ENCODE peak calls at places on chromosomes 4 and X, in four cellular contexts. B is MM.1S, L is hepatocyte, X is brain microvascular endothelial cell. P is an unnamed sample.
A peak's percentile ranks its signal among the peaks of the same experiment; 100 is the strongest.

GRCh38 chr4:173534439-173534838 is 4.4 kb upstream of the HAND2 start:
- DNase-seq in B (no peak), X (no peak), L (no peak), P (no peak)

GRCh38 chrX:40439625-40440532 is 140.9 kb upstream of the ATP6AP2 start:
- DNase-seq in L (no peak), X (no peak), B (no peak), P (peak; percentile 34)

GRCh38 chr4:182876427-182876826 is 40.8 kb downstream of the DCTD start:
- DNase-seq in B (no peak), L (no peak), X (no peak), P (no peak)

GRCh38 chr4:145736241-145736831 is 56.4 kb downstream of the C4orf51 start:
- DNase-seq in X (no peak), B (no peak), L (no peak), P (no peak)

GRCh38 chr4:4820264-4820663 is 39.2 kb upstream of the MSX1 start:
- DNase-seq in B (no peak), L (no peak), X (no peak), P (no peak)

GRCh38 chr4:163048447-163048846 is 118.2 kb downstream of the NAF1 start:
- DNase-seq in B (peak; percentile 61), L (peak; percentile 47), X (peak; percentile 42), P (peak; percentile 36)

GRCh38 chrX:10103023-10103422 is 53.8 kb upstream of the CLCN4 start:
- DNase-seq in B (no peak), L (no peak), X (peak; percentile 87), P (no peak)

GRCh38 chr4:78624048-78624447 is 72.5 kb downstream of the ANXA3 start:
- DNase-seq in X (no peak), B (no peak), L (no peak), P (peak; percentile 37)

GRCh38 chrX:29617276-29617675 is 598.1 kb upstream of the MAGEB2 start:
- DNase-seq in B (no peak), L (no peak), X (peak; percentile 45), P (no peak)

GRCh38 chrX:109914114-109914849 is 88.6 kb upstream of the TMEM164 start:
- DNase-seq in L (no peak), X (no peak), B (no peak), P (no peak)

GRCh38 chr4:175947117-175947722 is 118.4 kb upstream of the WDR17 start:
- DNase-seq in L (peak; percentile 41), B (peak; percentile 48), X (peak; percentile 16), P (peak; percentile 13)
- TF ChIP-seq CTCF in L (peak; percentile 79), B (peak; percentile 46), X (peak; percentile 43), P (peak; percentile 44)

DNA sequence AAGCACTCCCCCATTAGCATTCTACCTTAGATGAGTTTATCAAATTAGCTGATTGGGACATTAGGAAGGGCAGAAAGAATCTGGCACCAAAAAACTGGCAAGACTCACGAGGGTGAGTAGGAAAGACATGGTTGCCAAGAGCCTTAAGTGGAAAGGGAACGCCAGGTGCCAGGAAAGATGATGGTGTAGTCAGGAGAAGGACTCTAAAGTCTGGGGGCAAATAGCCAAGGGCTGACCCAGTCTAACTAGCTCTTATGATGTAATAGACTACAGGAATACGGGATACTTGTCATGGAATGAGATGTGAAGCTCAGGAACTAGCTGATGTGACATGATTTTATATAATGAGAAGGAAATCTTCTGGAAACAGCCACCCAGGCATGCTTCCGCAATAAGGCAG is 94.8 kb downstream of the MBNL3 start:
- DNase-seq in B (no peak), X (no peak), L (no peak), P (no peak)
- TF ChIP-seq CTCF in B (no peak), X (no peak), L (no peak), P (no peak)

DNA sequence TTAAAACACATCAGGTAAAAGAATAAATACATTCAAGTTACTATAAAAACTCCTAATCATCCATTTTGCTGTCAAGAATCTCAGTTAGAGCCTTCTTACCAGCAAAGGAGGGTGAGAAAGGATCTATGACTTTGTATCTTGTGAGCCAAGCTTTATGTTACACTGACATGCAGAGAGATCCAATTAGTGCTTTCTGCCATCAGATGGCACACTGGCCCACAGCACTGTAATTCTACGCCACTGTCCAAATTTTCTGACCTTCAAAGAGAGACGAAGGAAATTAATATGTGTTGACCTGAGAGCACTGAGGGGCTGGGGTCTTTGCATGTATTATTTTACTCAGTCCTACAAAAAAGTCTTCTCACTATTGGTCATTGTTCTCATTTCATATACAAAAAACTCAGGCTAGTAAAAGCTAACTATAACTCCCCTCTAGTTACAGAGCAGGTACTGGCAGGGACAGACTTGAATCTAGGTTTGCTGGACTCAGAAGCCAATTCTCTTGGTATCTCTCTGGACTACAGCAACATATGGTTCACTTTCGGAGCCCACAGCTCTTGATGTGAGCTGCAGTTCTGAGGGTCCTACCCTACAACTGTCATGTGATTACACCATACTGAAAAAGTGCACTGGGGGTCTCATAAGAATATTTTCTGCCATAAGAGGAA is 157.6 kb downstream of the NR3C2 start:
- DNase-seq in L (no peak), X (no peak), B (no peak), P (no peak)
- TF ChIP-seq CTCF in L (peak; percentile 27), X (peak; percentile 40), B (peak; percentile 4), P (no peak)

GRCh38 chrX:120857240-120857639 is 18.4 kb downstream of the CT47B1 start:
- DNase-seq in L (peak; percentile 31), B (no peak), X (no peak), P (no peak)
- TF ChIP-seq CTCF in L (no peak), B (no peak), X (peak; percentile 34), P (no peak)

GRCh38 chr4:60656171-60656570 is 544.0 kb upstream of the ADGRL3 start:
- DNase-seq in L (no peak), X (no peak), B (no peak), P (peak; percentile 58)
- TF ChIP-seq CTCF in L (no peak), X (peak; percentile 22), B (no peak), P (no peak)

GRCh38 chr4:17614416-17615299 is at the start of gene MED28:
- DNase-seq in B (peak; percentile 97), X (peak; percentile 96), L (peak; percentile 99), P (peak; percentile 97)
- TF ChIP-seq CTCF in B (peak; percentile 8), X (peak; percentile 26), L (no peak), P (no peak)

GRCh38 chr4:44448548-44449443 is at the start of gene KCTD8:
- DNase-seq in L (peak; percentile 94), B (peak; percentile 98), X (peak; percentile 46), P (peak; percentile 86)
- TF ChIP-seq CTCF in L (peak; percentile 80), B (peak; percentile 74), X (peak; percentile 80), P (peak; percentile 77)

GRCh38 chr4:121195649-121196048 is 31.5 kb upstream of the TNIP3 start:
- DNase-seq in B (no peak), L (no peak), X (no peak), P (no peak)
- TF ChIP-seq CTCF in B (no peak), L (no peak), X (no peak), P (no peak)

GRCh38 chrX:123830309-123830708 is 29.5 kb upstream of the XIAP start:
- DNase-seq in X (no peak), L (peak; percentile 81), B (no peak), P (peak; percentile 15)

GRCh38 chrX:123833387-123833786 is 26.5 kb upstream of the XIAP start:
- DNase-seq in L (peak; percentile 69), B (peak; percentile 63), X (peak; percentile 30), P (peak; percentile 71)

GRCh38 chrX:123834116-123834515 is 25.7 kb upstream of the XIAP start:
- DNase-seq in X (no peak), L (no peak), B (no peak), P (no peak)

DNA sequence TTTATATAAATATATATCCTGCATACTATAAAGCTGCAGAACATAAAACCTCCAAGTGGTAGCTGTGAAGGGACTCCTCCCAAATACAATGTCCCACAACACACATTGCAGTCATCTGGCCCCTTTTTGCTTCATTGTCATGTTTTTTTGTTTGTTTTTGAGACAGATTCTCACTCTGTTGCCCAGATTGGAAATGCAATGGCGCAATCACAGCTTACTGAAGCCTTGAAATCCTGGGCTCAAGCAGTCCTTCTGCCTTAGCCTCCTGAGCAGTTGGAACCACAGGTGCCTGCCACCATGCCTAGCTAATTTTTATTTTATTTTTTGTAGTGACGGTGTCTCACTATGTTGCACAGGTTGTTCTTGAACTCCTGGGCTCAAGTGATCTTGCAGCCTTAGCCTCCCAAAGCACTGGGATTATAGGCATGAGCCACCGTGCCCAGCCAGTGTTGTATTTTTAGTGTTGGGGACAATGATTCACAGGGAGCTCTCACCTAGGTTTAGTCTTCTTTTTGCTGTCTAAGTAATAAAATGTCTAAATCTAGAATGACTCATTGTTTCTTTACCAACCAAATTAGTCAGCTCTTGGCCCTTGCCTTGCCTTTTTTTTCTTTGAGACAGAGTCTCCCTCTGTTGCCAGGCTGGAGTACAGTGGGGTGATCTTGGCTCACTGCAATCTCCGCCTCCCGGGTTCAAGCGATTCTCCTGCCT is 24.0 kb upstream of the XIAP start:
- DNase-seq in B (no peak), X (peak; percentile 51), L (peak; percentile 20), P (peak; percentile 46)
- TF ChIP-seq CTCF in B (no peak), X (peak; percentile 16), L (no peak), P (no peak)